ENCODE peak calls at places on chromosome 18, in six cellular contexts. X is GM23338, V is tibial artery, U is pancreas, K is lower lobe of right lung, E is HCT116. J is an unnamed sample.

GRCh38 chr18:49019446-49020045 is 68.8 kb upstream of the SMAD7 start:
- DNase-seq in V (no peak), X (no peak), K (no peak), E (no peak), U (no peak), J (no peak)

GRCh38 chr18:57475903-57476302 is 40.7 kb downstream of the ONECUT2 start:
- DNase-seq in V (no peak), K (no peak), U (no peak), E (no peak), X (no peak), J (no peak)

GRCh38 chr18:46278481-46279465 is 174.6 kb downstream of the HAUS1 start:
- DNase-seq in X (no peak), V (no peak), U (no peak), E (no peak), K (no peak), J (no peak)

GRCh38 chr18:23779696-23780303 is 90.5 kb downstream of the LAMA3 start:
- DNase-seq in E (peak), U (no peak), K (no peak), X (peak), V (no peak), J (peak)

GRCh38 chr18:78875998-78876650 is 103.5 kb upstream of the SALL3 start:
- DNase-seq in X (no peak), E (no peak), V (no peak), U (no peak), K (no peak), J (no peak)

GRCh38 chr18:59464521-59464920 is 105.5 kb upstream of the LMAN1 start:
- DNase-seq in X (no peak), K (no peak), E (no peak), U (no peak), V (no peak), J (no peak)

GRCh38 chr18:46310258-46310657 is 206.1 kb downstream of the HAUS1 start:
- DNase-seq in K (no peak), E (no peak), X (no peak), V (no peak), U (no peak), J (peak)

GRCh38 chr18:46070683-46071614 is 1.1 kb downstream of the PSTPIP2 start:
- DNase-seq in X (peak), V (no peak), U (no peak), E (no peak), K (no peak), J (no peak)

GRCh38 chr18:30088238-30088637 is 954.3 kb downstream of the DSC3 start:
- DNase-seq in U (no peak), K (no peak), X (no peak), V (no peak), E (no peak), J (no peak)

GRCh38 chr18:9643549-9643948 is 29.2 kb upstream of the PPP4R1 start:
- DNase-seq in U (no peak), E (peak), K (no peak), V (no peak), X (peak), J (peak)

GRCh38 chr18:46439037-46439436 is 218.0 kb downstream of the LOXHD1 start:
- DNase-seq in U (no peak), X (no peak), E (no peak), V (no peak), K (no peak), J (no peak)

GRCh38 chr18:64330161-64330560 is 181.3 kb upstream of the LINC00305 start:
- DNase-seq in U (no peak), X (peak), E (no peak), V (no peak), K (no peak), J (no peak)

GRCh38 chr18:33355756-33356155 is 84.8 kb downstream of the CCDC178 start:
- DNase-seq in U (no peak), X (no peak), K (no peak), V (no peak), E (no peak), J (no peak)

GRCh38 chr18:321839-322467 is 54.1 kb upstream of the THOC1 start:
- DNase-seq in U (no peak), E (no peak), V (no peak), K (no peak), X (no peak), J (no peak)

GRCh38 chr18:63763831-63764600 is 11.2 kb upstream of the SERPINB7 start:
- DNase-seq in E (no peak), U (no peak), X (no peak), V (no peak), K (no peak), J (no peak)

GRCh38 chr18:55753643-55754255 is 165.8 kb upstream of the TCF4 start:
- DNase-seq in E (no peak), X (no peak), K (no peak), V (no peak), U (no peak), J (peak)

GRCh38 chr18:80147418-80148315 is 38.6 kb downstream of the ADNP2 start:
- DNase-seq in E (no peak), U (peak), K (peak), X (peak), V (peak), J (peak)

GRCh38 chr18:25510096-25510495 is 158.1 kb upstream of the ZNF521 start:
- DNase-seq in V (no peak), X (no peak), U (no peak), E (no peak), K (no peak), J (no peak)

GRCh38 chr18:46369323-46369722 is 265.1 kb downstream of the HAUS1 start:
- DNase-seq in K (no peak), E (no peak), X (peak), V (no peak), U (no peak), J (no peak)

GRCh38 chr18:54946149-54946581 is 13.1 kb downstream of the CCDC68 start:
- DNase-seq in K (no peak), X (no peak), V (no peak), U (peak), E (peak), J (peak)

GRCh38 chr18:79275992-79276391 is 119.7 kb upstream of the NFATC1 start:
- DNase-seq in X (no peak), K (no peak), U (no peak), V (no peak), E (no peak), J (peak)

GRCh38 chr18:46559946-46560670 is 96.9 kb downstream of the LOXHD1 start:
- DNase-seq in V (no peak), X (no peak), E (no peak), K (no peak), U (no peak), J (no peak)

GRCh38 chr18:40493316-40493715 is 1461.7 kb upstream of the PIK3C3 start:
- DNase-seq in K (no peak), X (no peak), V (no peak), U (no peak), E (no peak), J (no peak)

GRCh38 chr18:46156124-46156745 is 52.0 kb downstream of the HAUS1 start:
- DNase-seq in E (no peak), K (no peak), X (no peak), U (no peak), V (no peak), J (no peak)

GRCh38 chr18:57776767-57777166 is 26.3 kb downstream of the ATP8B1 start:
- DNase-seq in K (no peak), U (no peak), X (no peak), V (no peak), E (no peak), J (no peak)

GRCh38 chr18:43125471-43125870 is 10.0 kb upstream of the RIT2 start:
- DNase-seq in E (no peak), X (no peak), K (no peak), U (no peak), V (no peak), J (no peak)

GRCh38 chr18:475202-475624 is 25.3 kb downstream of the COLEC12 start:
- DNase-seq in K (no peak), X (peak), E (no peak), V (no peak), U (no peak), J (peak)

GRCh38 chr18:7789853-7790552 is 222.9 kb downstream of the PTPRM start:
- DNase-seq in V (no peak), E (peak), U (no peak), X (peak), K (no peak), J (peak)

GRCh38 chr18:9803698-9804516 is 81.9 kb upstream of the TXNDC2 start:
- DNase-seq in K (no peak), X (peak), E (no peak), U (no peak), V (peak), J (no peak)

GRCh38 chr18:38459086-38459485 is 893.5 kb upstream of the CELF4 start:
- DNase-seq in V (no peak), K (no peak), E (no peak), X (no peak), U (no peak), J (no peak)

GRCh38 chr18:65587491-65587890 is 163.3 kb upstream of the CDH7 start:
- DNase-seq in E (no peak), X (no peak), U (no peak), V (no peak), K (no peak), J (no peak)

GRCh38 chr18:5103693-5104092 is 93.4 kb downstream of the AKAIN1 start:
- DNase-seq in U (no peak), E (no peak), V (no peak), X (no peak), K (no peak), J (no peak)

GRCh38 chr18:46718501-46719341 is 38.1 kb downstream of the ST8SIA5 start:
- DNase-seq in U (no peak), X (no peak), V (no peak), E (no peak), K (no peak), J (no peak)

GRCh38 chr18:40485318-40485717 is 1469.7 kb upstream of the PIK3C3 start:
- DNase-seq in K (no peak), V (no peak), U (no peak), X (no peak), E (no peak), J (no peak)

GRCh38 chr18:34809697-34810096 is 99.6 kb downstream of the DTNA start:
- DNase-seq in K (no peak), X (peak), U (peak), E (peak), V (peak), J (no peak)

GRCh38 chr18:78635093-78635800 is 344.4 kb upstream of the SALL3 start:
- DNase-seq in V (no peak), K (no peak), E (no peak), X (no peak), U (no peak), J (no peak)

GRCh38 chr18:28855524-28855923 is 678.6 kb upstream of the CDH2 start:
- DNase-seq in V (no peak), X (no peak), E (no peak), K (no peak), U (no peak), J (no peak)

GRCh38 chr18:34219651-34220050 is 5.1 kb downstream of the NOL4 start:
- DNase-seq in V (no peak), X (no peak), E (no peak), K (no peak), U (no peak), J (no peak)

DNA sequence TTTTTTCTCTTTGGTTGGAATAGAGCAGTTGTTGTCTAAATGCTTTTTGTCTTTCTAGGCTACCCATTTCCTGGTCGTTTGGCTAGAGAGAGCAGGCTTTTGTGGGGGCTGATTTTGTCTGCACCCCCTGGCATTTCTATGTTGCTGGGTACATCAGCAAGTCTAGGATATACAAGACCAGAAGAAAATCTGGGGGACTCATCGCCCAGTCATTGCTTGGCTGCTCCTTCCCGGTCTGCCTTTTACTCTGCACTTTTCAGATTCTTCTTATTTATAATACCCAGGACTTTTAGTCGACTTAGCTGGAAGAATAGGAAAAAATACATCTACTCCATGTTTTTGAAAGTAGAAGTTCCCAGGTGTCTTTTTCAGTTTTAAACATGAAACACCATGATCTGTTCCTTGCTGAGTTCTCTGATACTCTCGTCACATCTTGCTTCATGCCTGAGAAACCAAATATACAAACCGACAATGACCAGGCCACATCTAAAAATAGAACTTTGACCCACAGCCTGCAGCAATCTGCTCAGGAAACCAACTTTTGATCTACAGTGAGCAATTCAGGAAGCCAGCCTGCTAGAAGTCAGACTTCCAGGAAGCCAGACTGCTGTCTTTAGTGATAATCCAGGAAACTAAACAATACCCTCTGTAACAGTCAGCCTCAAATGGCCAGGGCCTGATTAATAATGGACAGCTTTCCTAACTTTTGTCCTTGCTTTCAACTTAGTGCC is 163.8 kb upstream of the MEX3C start:
- DNase-seq in V (no peak), E (no peak), X (no peak), U (no peak), K (no peak), J (no peak)
- H3K27ac ChIP-seq in V (no peak), E (no peak), X (no peak), U (no peak), K (no peak), J (no peak)

GRCh38 chr18:53682796-53683195 is 541.7 kb downstream of the MBD2 start:
- DNase-seq in E (no peak), X (no peak), V (no peak), K (no peak), U (no peak), J (no peak)

GRCh38 chr18:53689886-53690285 is 534.6 kb downstream of the MBD2 start:
- DNase-seq in U (no peak), V (no peak), X (no peak), K (no peak), E (no peak), J (no peak)

DNA sequence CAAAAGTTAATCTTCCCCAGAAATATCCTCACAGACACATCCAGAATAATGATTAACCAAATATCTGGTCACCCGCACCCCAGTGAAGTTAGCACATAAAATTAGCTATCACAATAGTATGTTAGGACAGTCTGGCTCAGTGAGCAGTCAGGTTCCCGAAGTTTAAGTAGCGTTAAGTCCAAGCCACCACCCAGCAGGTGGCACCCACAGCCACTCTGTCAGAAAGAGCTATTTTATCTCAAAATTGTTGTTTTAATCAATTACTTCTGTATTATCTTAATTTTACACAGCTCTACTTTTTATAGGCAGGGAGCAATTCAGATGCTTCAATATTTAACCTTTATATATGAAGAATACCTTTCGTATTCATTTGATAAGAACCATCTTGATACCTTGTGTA is 537.5 kb downstream of the MBD2 start:
- DNase-seq in V (no peak), K (no peak), E (no peak), X (peak), U (no peak), J (no peak)
- TF ChIP-seq CTCF in V (no peak), K (no peak), E (no peak), X (peak), U (no peak), J (no peak)

GRCh38 chr18:61639886-61640285 is 252.9 kb downstream of the RNF152 start:
- DNase-seq in U (no peak), E (no peak), V (no peak), X (no peak), K (no peak), J (no peak)

GRCh38 chr18:61635901-61636528 is 256.8 kb downstream of the RNF152 start:
- DNase-seq in K (peak), X (peak), U (peak), E (peak), V (peak), J (peak)

GRCh38 chr18:61637905-61638304 is 254.9 kb downstream of the RNF152 start:
- DNase-seq in K (no peak), X (peak), U (no peak), E (no peak), V (no peak), J (no peak)

GRCh38 chr18:61637319-61637718 is 255.5 kb downstream of the RNF152 start:
- DNase-seq in K (no peak), U (peak), E (no peak), X (peak), V (no peak), J (no peak)
- H3K27ac ChIP-seq in K (no peak), U (peak), E (no peak), X (no peak), V (peak), J (no peak)

DNA sequence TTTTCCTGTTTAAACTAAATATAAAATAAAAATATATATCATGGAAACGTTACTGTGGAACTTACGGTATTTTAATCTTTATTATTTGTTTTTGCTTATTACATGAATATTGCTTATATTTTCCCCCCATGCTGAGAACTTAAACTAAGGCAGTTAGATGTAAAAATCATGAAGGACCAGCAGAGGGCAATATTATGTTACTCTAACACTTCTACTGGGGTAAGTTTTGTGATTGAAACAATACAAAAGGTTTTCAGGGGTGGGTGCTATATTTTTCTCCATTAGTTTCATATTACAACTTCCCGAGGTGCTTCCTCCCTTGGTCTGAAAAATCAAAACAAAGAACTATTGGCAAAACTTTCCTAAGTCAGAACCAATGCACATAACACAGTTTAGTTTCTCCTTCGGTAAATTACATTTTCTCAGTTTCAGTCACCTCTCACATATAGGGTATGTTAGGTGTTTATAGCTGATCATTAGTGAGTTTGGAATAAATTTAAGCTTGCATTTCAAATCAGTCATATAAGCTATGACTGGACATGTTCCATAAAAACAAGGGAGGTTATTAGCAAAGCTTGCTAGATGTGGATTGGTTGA is 54.8 kb downstream of the ZNF407 start:
- DNase-seq in K (no peak), X (peak), V (no peak), U (no peak), E (peak), J (peak)
- TF ChIP-seq CTCF in K (peak), X (peak), V (peak), U (no peak), E (peak), J (peak)

GRCh38 chr18:21774722-21775121 is 34.1 kb downstream of the MIB1 start:
- DNase-seq in V (no peak), K (no peak), E (no peak), X (no peak), U (no peak), J (no peak)

GRCh38 chr18:21763846-21764646 is 23.5 kb downstream of the MIB1 start:
- DNase-seq in U (no peak), K (no peak), V (no peak), X (peak), E (no peak), J (no peak)

DNA sequence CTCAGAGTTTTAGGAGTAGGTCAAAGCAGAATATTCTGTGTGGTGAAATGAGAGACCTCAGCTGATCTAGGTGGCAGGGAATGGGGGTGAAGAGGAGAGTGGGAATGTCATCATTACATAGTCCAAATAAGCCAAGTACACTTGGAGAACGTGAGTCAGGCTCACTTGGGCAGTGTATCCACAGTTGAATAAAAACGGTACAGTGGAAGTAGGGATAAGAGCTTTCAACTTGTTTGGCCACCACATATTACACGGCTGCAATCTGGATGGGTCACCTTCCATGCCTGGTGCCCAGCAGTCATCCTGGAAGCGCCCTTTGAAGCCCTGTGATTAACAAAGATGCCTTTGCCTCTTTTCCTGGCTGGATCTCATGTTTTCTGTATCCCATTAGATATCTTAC is 28.6 kb downstream of the MIB1 start:
- DNase-seq in K (no peak), X (no peak), E (no peak), U (no peak), V (no peak), J (no peak)
- H3K27ac ChIP-seq in K (no peak), X (no peak), E (no peak), U (no peak), V (no peak), J (no peak)

GRCh38 chr18:74977041-74977440 is 231.9 kb downstream of the PTGR3 start:
- DNase-seq in E (no peak), U (no peak), K (no peak), X (no peak), V (no peak), J (no peak)

GRCh38 chr18:74980669-74981068 is 228.3 kb downstream of the PTGR3 start:
- DNase-seq in V (no peak), E (no peak), K (no peak), U (no peak), X (no peak), J (no peak)

GRCh38 chr18:74976331-74976909 is 232.5 kb downstream of the PTGR3 start:
- DNase-seq in K (no peak), V (no peak), X (no peak), E (no peak), U (no peak), J (no peak)

GRCh38 chr18:74982946-74983635 is 225.8 kb downstream of the PTGR3 start:
- DNase-seq in V (no peak), K (no peak), U (no peak), X (no peak), E (no peak), J (no peak)

DNA sequence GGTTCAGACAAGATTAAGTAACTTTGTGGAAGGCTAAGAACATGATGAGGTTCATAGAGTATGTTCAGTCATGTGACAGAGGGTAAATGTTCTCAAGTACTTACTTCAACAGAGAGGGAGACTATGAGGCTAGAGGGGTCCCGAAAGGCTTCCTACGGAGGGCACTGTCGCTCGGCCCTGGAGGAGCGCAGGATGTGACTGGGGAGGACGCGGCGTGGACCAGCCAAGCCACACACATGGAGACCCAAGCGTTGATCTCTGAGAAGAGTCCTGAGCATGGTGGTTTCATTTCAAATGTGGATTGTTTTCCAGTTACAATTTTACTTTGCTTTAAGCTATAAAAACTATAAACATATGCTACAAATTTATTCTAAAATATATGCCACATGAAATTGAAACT is 227.5 kb downstream of the PTGR3 start:
- DNase-seq in U (no peak), X (no peak), E (no peak), K (no peak), V (no peak), J (no peak)
- TF ChIP-seq CTCF in U (no peak), X (no peak), E (no peak), K (no peak), V (no peak), J (no peak)

J was measured in RWPE1.